ENCODE peak calls at places on chromosomes 4 and X, in four cellular contexts. H, O, V and E are unnamed samples.
A peak's percentile ranks its signal among the peaks of the same experiment; 100 is the strongest.

GRCh38 chr4:37648084-37648817 is 37.9 kb downstream of the RELL1 start:
- DNase-seq in H (peak; percentile 92), O (peak; percentile 43), V (peak; percentile 77), E (peak; percentile 82)

GRCh38 chr4:188387134-188387791 is 248.0 kb downstream of the TRIML1 start:
- DNase-seq in H (no peak), O (no peak), V (no peak), E (no peak)

GRCh38 chr4:6840062-6840976 is 57.8 kb downstream of the KIAA0232 start:
- DNase-seq in H (peak; percentile 34), O (peak; percentile 75), V (no peak), E (no peak)

GRCh38 chr4:11505225-11505971 is 76.7 kb upstream of the HS3ST1 start:
- DNase-seq in H (no peak), O (no peak), V (peak; percentile 99), E (peak; percentile 59)

GRCh38 chrX:136176399-136176825 is 29.1 kb downstream of the FHL1 start:
- DNase-seq in H (no peak), O (no peak), V (no peak), E (no peak)

GRCh38 chrX:21581479-21581878 is 76.7 kb downstream of the KLHL34 start:
- DNase-seq in H (no peak), O (no peak), V (no peak), E (no peak)

GRCh38 chr4:25552580-25553271 is 102.9 kb upstream of the SLC34A2 start:
- DNase-seq in H (no peak), O (no peak), V (no peak), E (no peak)

GRCh38 chr4:146442801-146443200 is 78.9 kb downstream of the SLC10A7 start:
- DNase-seq in H (no peak), O (no peak), V (no peak), E (peak; percentile 41)

GRCh38 chr4:137502730-137503129 is 29.6 kb downstream of the PCDH18 start:
- DNase-seq in H (no peak), O (no peak), V (no peak), E (no peak)

GRCh38 chr4:152283806-152284470 is 252.0 kb downstream of the FBXW7 start:
- DNase-seq in H (no peak), O (no peak), V (no peak), E (no peak)

GRCh38 chr4:165415910-165416309 is 37.1 kb downstream of the CPE start:
- DNase-seq in H (no peak), O (no peak), V (no peak), E (no peak)

GRCh38 chrX:153624196-153625091 is 22.6 kb upstream of the DUSP9 start:
- DNase-seq in H (peak; percentile 43), O (no peak), V (no peak), E (no peak)

GRCh38 chr4:77031544-77031943 is 44.2 kb downstream of the CCNI start:
- DNase-seq in H (no peak), O (no peak), V (no peak), E (no peak)

GRCh38 chr4:27666943-27667342 is 806.3 kb downstream of the STIM2 start:
- DNase-seq in H (no peak), O (peak; percentile 4), V (peak; percentile 61), E (no peak)

GRCh38 chrX:37871626-37872302 is 24.4 kb upstream of the DYNLT3 start:
- DNase-seq in H (no peak), O (peak; percentile 64), V (peak; percentile 12), E (peak; percentile 62)

GRCh38 chr4:158208931-158209640 is 1.2 kb upstream of the TMEM144 start:
- DNase-seq in H (no peak), O (peak; percentile 31), V (no peak), E (no peak)

GRCh38 chr4:53587123-53587522 is 4.2 kb downstream of the LNX1 start:
- DNase-seq in H (peak; percentile 42), O (no peak), V (no peak), E (no peak)

GRCh38 chrX:47264507-47265173 is 31.8 kb downstream of the USP11 start:
- DNase-seq in H (peak; percentile 38), O (peak; percentile 21), V (no peak), E (no peak)

GRCh38 chr4:85968945-85969830 is 390.7 kb downstream of the MAPK10 start:
- DNase-seq in H (peak; percentile 33), O (peak; percentile 33), V (no peak), E (no peak)

GRCh38 chr4:177239878-177240277 is 69.8 kb upstream of the NEIL3 start:
- DNase-seq in H (no peak), O (no peak), V (no peak), E (no peak)

GRCh38 chr4:4914059-4914820 is 54.8 kb downstream of the MSX1 start:
- DNase-seq in H (no peak), O (no peak), V (no peak), E (peak; percentile 7)

GRCh38 chrX:133689997-133690599 is 274.8 kb upstream of the GPC4 start:
- DNase-seq in H (no peak), O (no peak), V (no peak), E (no peak)

GRCh38 chr4:142474398-142475087 is 371.6 kb downstream of the INPP4B start:
- DNase-seq in H (no peak), O (no peak), V (peak; percentile 53), E (no peak)

GRCh38 chrX:40307871-40308270 is 210.1 kb upstream of the BCOR start:
- DNase-seq in H (no peak), O (no peak), V (no peak), E (no peak)

GRCh38 chrX:53317365-53318069 is 36.1 kb upstream of the IQSEC2 start:
- DNase-seq in H (peak; percentile 13), O (peak; percentile 74), V (no peak), E (no peak)

GRCh38 chrX:80808854-80809493 is 703 bp downstream of the BRWD3 start:
- DNase-seq in H (no peak), O (peak; percentile 17), V (no peak), E (no peak)

GRCh38 chr4:52889778-52890400 is 27.8 kb downstream of the RASL11B start:
- DNase-seq in H (no peak), O (no peak), V (no peak), E (no peak)

GRCh38 chrX:118528089-118528753 is 32.6 kb downstream of the DOCK11 start:
- DNase-seq in H (no peak), O (no peak), V (no peak), E (no peak)

GRCh38 chrX:69289839-69290123 is 124.5 kb upstream of the PJA1 start:
- DNase-seq in H (no peak), O (no peak), V (no peak), E (no peak)

GRCh38 chrX:107676559-107677378 is 48.5 kb downstream of the PRPS1 start:
- DNase-seq in H (no peak), O (peak; percentile 86), V (peak; percentile 78), E (peak; percentile 54)

GRCh38 chr4:26288308-26288982 is 32.4 kb upstream of the RBPJ start:
- DNase-seq in H (no peak), O (no peak), V (no peak), E (peak; percentile 7)

GRCh38 chrX:2316534-2316933 is 184.2 kb downstream of the DHRSX start:
- DNase-seq in H (peak; percentile 10), O (no peak), V (no peak), E (no peak)

GRCh38 chr4:86935833-86936721 is 1.3 kb downstream of the AFF1 start:
- DNase-seq in H (peak; percentile 62), O (peak; percentile 91), V (peak; percentile 78), E (peak; percentile 66)

GRCh38 chr4:110361921-110362320 is 114.0 kb upstream of the ENPEP start:
- DNase-seq in H (no peak), O (no peak), V (no peak), E (no peak)

GRCh38 chrX:56812515-56813105 is 83.6 kb downstream of the NBDY start:
- DNase-seq in H (no peak), O (no peak), V (no peak), E (no peak)

GRCh38 chrX:56813318-56813837 is 84.3 kb downstream of the NBDY start:
- DNase-seq in H (no peak), O (peak; percentile 46), V (no peak), E (no peak)

GRCh38 chrX:56811599-56811998 is 82.6 kb downstream of the NBDY start:
- DNase-seq in H (no peak), O (no peak), V (no peak), E (no peak)

GRCh38 chrX:56817179-56817578 is 88.1 kb downstream of the NBDY start:
- DNase-seq in H (no peak), O (no peak), V (no peak), E (no peak)
- TF ChIP-seq POLR2AphosphoS5 in H (no peak), O (no peak), V (no peak), E (no peak)

GRCh38 chr4:111506706-111507105 is 638.5 kb upstream of the FAM241A start:
- DNase-seq in H (no peak), O (no peak), V (no peak), E (no peak)
- TF ChIP-seq TCF7L2 in H (no peak), O (no peak), V (no peak), E (no peak)

GRCh38 chr4:159428293-159428692 is 325.4 kb downstream of the RAPGEF2 start:
- DNase-seq in H (no peak), O (no peak), V (no peak), E (no peak)
- TF ChIP-seq REST in H (no peak), O (no peak), V (no peak), E (no peak)

DNA sequence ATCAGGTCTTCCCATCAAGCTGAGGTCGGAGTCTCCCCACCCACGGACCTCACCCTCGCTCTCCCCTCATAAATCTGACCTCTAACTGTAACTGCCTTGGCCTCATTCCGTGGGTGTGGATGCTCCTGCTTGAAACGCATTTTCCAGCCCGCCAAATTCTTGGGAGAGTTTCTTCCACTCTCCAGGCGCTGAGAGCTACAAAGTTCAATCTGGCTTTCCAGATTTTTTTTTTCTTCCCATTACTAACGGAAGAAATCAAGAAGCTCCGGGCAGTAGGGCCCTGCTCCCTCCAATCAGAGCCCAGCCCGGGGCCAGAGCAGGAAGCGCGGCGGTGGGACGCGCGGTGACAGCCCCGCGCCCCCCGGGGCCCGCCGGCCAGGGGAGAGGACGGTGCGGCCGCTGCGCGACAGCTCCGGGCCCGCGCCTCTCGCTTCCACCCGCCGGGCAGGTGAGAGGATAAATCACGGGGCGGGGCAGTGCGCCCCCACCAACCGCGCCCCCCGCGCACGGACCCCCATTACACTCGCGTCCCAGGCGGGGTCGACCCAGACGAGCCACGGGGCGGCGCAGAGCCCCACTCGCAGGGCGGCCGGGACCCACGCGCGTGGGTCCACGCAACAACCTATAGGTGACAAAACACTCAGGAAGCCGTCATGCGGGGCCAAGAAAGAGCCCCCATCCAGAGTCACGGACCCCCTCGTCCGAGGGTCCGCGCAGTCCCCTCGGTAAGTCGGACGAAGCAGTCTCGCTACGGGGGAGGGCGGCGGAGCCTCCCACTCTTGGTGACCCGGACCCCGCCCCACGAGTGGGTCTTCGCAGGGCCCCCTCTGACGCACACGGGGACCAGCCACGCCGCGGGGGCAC is 916 bp downstream of the AFAP1 start:
- DNase-seq in H (no peak), O (no peak), V (no peak), E (no peak)
- TF ChIP-seq POLR2AphosphoS5 in H (no peak), O (no peak), V (no peak), E (no peak)

DNA sequence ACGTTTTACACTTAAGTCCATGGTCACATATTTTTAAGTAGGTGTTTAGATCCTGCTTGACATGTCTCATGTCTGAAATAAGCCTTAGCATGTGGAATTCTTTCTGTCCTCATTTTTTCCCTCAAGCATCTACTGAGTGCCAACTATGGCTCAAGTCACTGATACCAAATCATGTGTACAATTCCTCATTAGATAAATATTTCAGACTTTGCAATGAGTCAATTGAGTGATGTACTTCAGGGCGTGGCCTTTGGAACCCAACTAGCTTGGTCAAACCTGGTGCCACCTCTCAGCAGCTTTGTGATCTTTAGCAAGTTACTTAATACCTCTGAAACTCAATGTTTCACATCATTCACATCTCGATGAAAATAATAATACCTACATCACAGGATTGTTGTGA is 12.6 kb upstream of the JADE1 start:
- DNase-seq in H (no peak), O (no peak), V (no peak), E (no peak)
- TF ChIP-seq TCF7L2 in H (no peak), O (no peak), V (no peak), E (no peak)